ENCODE peak calls at places on chromosomes 6 and 20, in four cellular contexts. T is neural progenitor cell, W is GM12878, B is prostate gland. J is an unnamed sample. For H3K9me3, the result is how much of the 10 kb centered on the place peaks cover.

GRCh38 chr6:13445005-13445743 is 42.2 kb downstream of the GFOD1 start:
- DNase-seq in T (peak), W (no peak), B (peak), J (no peak)

GRCh38 chr6:107101661-107102413 is 13.5 kb downstream of the BEND3 start:
- DNase-seq in T (no peak), W (no peak), B (no peak), J (no peak)

GRCh38 chr6:88870728-88871330 is 92.6 kb downstream of the RNGTT start:
- DNase-seq in T (peak), W (peak), B (peak), J (peak)

GRCh38 chr6:154154389-154154967 is 115.4 kb downstream of the OPRM1 start:
- DNase-seq in T (peak), W (no peak), B (peak), J (peak)

GRCh38 chr6:107571354-107571753 is 81.4 kb downstream of the SOBP start:
- DNase-seq in T (no peak), W (no peak), B (no peak), J (no peak)

GRCh38 chr20:42652261-42652660 is 537.4 kb downstream of the PTPRT start:
- DNase-seq in T (no peak), W (no peak), B (no peak), J (no peak)

GRCh38 chr6:43367245-43367984 is 2.0 kb downstream of the ZNF318 start:
- DNase-seq in T (no peak), W (no peak), B (no peak), J (no peak)

GRCh38 chr20:11045412-11046175 is 371.8 kb upstream of the JAG1 start:
- DNase-seq in T (no peak), W (no peak), B (no peak), J (no peak)

GRCh38 chr6:33621396-33622388 is 570 bp downstream of the ITPR3 start:
- DNase-seq in T (peak), W (no peak), B (peak), J (peak)

GRCh38 chr6:1970151-1970561 is 275.2 kb downstream of the GMDS start:
- DNase-seq in T (no peak), W (no peak), B (no peak), J (no peak)

GRCh38 chr6:3356824-3357420 is 98.2 kb downstream of the PSMG4 start:
- DNase-seq in T (no peak), W (no peak), B (no peak), J (no peak)

GRCh38 chr6:160348209-160348551 is at the start of gene SLC22A3:
- DNase-seq in T (peak), W (no peak), B (peak), J (no peak)

GRCh38 chr6:26330835-26331808 is 33.9 kb upstream of the BTN3A2 start:
- DNase-seq in T (no peak), W (no peak), B (no peak), J (peak)
- H3K27ac ChIP-seq in T (no peak), W (no peak), B (no peak), J (peak)

DNA sequence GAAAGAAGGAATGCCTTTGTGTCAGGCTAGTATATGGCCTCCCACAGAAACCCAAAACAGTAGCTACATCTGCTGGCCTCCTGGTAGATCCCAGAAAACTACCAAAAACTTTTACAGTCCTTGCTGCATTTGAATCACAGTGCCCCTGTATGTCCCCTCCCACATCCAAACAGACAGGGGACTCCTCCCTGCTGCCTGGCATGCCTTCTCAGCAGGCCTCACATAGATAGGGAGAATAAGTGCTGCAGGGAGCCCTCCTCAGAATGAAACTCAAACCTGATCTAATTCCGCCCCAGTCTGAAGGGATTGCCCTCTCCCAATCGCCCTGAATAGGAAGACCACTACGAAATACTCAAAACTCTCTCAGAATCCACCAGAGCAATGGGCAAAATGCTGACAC is 14.1 kb upstream of the DEFB116 start:
- DNase-seq in T (no peak), W (no peak), B (no peak), J (no peak)
- H3K9me3 ChIP-seq in T (under half), W (under half), B (under half), J (under half)

GRCh38 chr6:127078669-127079068 is 39.8 kb upstream of the RSPO3 start:
- DNase-seq in T (no peak), W (no peak), B (no peak), J (no peak)
- H3K4me3 ChIP-seq in T (no peak), W (no peak), B (no peak), J (no peak)

GRCh38 chr20:59596690-59597089 is 7.7 kb upstream of the PHACTR3 start:
- DNase-seq in T (no peak), W (no peak), B (no peak), J (no peak)
- H3K27ac ChIP-seq in T (no peak), W (no peak), B (no peak), J (no peak)

GRCh38 chr6:165869526-165869925 is 206.5 kb upstream of the PDE10A start:
- DNase-seq in T (no peak), W (no peak), B (no peak), J (no peak)
- H3K9me3 ChIP-seq in T (under half), W (under half), B (under half), J (under half)

J was measured in CD4-positive, alpha-beta memory T cell.